ENCODE peak calls at places on chromosome 14, in eight cellular contexts. K is activated T-cell treated with anti-CD3 and anti-CD28 coated beads, Interleukin-2, amount 50 U/mL, for 4 hours; E is COR-L47; Y is stimulated activated CD8-positive, alpha-beta memory T cell treated with anti-CD3 and anti-CD28 coated beads, Interleukin-4, amount 100 ng/mL, for 24 hours; U is HFF-Myc; W is HCT116; C is fibroblast of gingiva; O is tibial artery. N is an unnamed sample.

GRCh38 chr14:41629876-41630275 is 23.2 kb downstream of the LRFN5 start:
- DNase-seq in K (no peak), E (no peak), Y (no peak), U (no peak), W (no peak), C (no peak), O (no peak), N (no peak)

GRCh38 chr14:104601786-104602185 is 2.8 kb downstream of the TMEM179 start:
- DNase-seq in K (no peak), E (peak; percentile 94), Y (no peak), U (no peak), W (no peak), C (peak; percentile 10), O (no peak), N (no peak)

GRCh38 chr14:73771848-73772705 is 57.9 kb upstream of the PNMA1 start:
- DNase-seq in K (peak; percentile 59), E (peak; percentile 93), Y (peak; percentile 73), U (no peak), W (no peak), C (no peak), O (no peak), N (no peak)

GRCh38 chr14:90871605-90872233 is 55.5 kb upstream of the TTC7B start:
- DNase-seq in K (no peak), E (no peak), Y (no peak), U (peak; percentile 50), W (no peak), C (peak; percentile 34), O (no peak), N (no peak)

GRCh38 chr14:21852061-21852664 is 178.5 kb upstream of the OR4E1 start:
- DNase-seq in K (peak; percentile 62), E (peak; percentile 3), Y (peak; percentile 52), U (no peak), W (peak; percentile 16), C (no peak), O (no peak), N (no peak)

GRCh38 chr14:51552275-51552674 is 99.4 kb upstream of the FRMD6 start:
- DNase-seq in K (no peak), E (no peak), Y (no peak), U (no peak), W (no peak), C (no peak), O (no peak), N (no peak)

GRCh38 chr14:100736269-100737180 is 9.8 kb downstream of the DLK1 start:
- DNase-seq in K (no peak), E (no peak), Y (no peak), U (no peak), W (no peak), C (no peak), O (no peak), N (no peak)

GRCh38 chr14:61489932-61490331 is 168.6 kb downstream of the PRKCH start:
- DNase-seq in K (no peak), E (no peak), Y (no peak), U (no peak), W (no peak), C (peak; percentile 87), O (peak; percentile 67), N (no peak)

GRCh38 chr14:104001003-104001402 is 58.7 kb upstream of the RD3L start:
- DNase-seq in K (no peak), E (no peak), Y (no peak), U (no peak), W (peak; percentile 12), C (no peak), O (no peak), N (no peak)

GRCh38 chr14:104695660-104696000 is 6.2 kb downstream of the INF2 start:
- DNase-seq in K (no peak), E (no peak), Y (no peak), U (no peak), W (no peak), C (no peak), O (no peak), N (no peak)

GRCh38 chr14:85308531-85309300 is 221.2 kb upstream of the FLRT2 start:
- DNase-seq in K (no peak), E (no peak), Y (no peak), U (no peak), W (no peak), C (no peak), O (no peak), N (no peak)

GRCh38 chr14:101229666-101230065 is 326.1 kb upstream of the RTL1 start:
- DNase-seq in K (no peak), E (no peak), Y (no peak), U (no peak), W (no peak), C (no peak), O (no peak), N (no peak)

GRCh38 chr14:24172261-24172860 is 481 bp downstream of the REC8 start:
- DNase-seq in K (no peak), E (peak; percentile 50), Y (no peak), U (no peak), W (no peak), C (no peak), O (no peak), N (no peak)

GRCh38 chr14:95072310-95072709 is 85.0 kb downstream of the DICER1 start:
- DNase-seq in K (no peak), E (no peak), Y (no peak), U (no peak), W (no peak), C (no peak), O (no peak), N (no peak)

GRCh38 chr14:103905861-103906456 is 22.3 kb upstream of the TDRD9 start:
- DNase-seq in K (no peak), E (no peak), Y (no peak), U (no peak), W (no peak), C (no peak), O (no peak), N (no peak)

GRCh38 chr14:63682727-63683593 is 41.3 kb upstream of the WDR89 start:
- DNase-seq in K (no peak), E (no peak), Y (no peak), U (no peak), W (no peak), C (no peak), O (no peak), N (no peak)

GRCh38 chr14:20632448-20632830 is 9.1 kb downstream of the OR6S1 start:
- DNase-seq in K (no peak), E (no peak), Y (no peak), U (no peak), W (no peak), C (no peak), O (no peak), N (no peak)

GRCh38 chr14:100676089-100676685 is 50.5 kb upstream of the DLK1 start:
- DNase-seq in K (no peak), E (no peak), Y (no peak), U (no peak), W (no peak), C (no peak), O (no peak), N (no peak)

GRCh38 chr14:69260979-69261605 is 1.1 kb downstream of the GALNT16 start:
- DNase-seq in K (no peak), E (peak; percentile 40), Y (peak; percentile 19), U (no peak), W (no peak), C (no peak), O (no peak), N (no peak)

GRCh38 chr14:55838529-55839052 is 258.6 kb downstream of the KTN1 start:
- DNase-seq in K (no peak), E (no peak), Y (no peak), U (no peak), W (no peak), C (peak; percentile 79), O (no peak), N (peak; percentile 53)

GRCh38 chr14:36233217-36233616 is 56.7 kb upstream of the PTCSC3 start:
- DNase-seq in K (no peak), E (no peak), Y (no peak), U (no peak), W (no peak), C (no peak), O (no peak), N (no peak)

N was measured in AG04450.